ENCODE peak calls at places on chromosomes 5 and 9, in five cellular contexts. S is cardiac muscle cell; Q is A549; R is CD8-positive, alpha-beta T cell; G is heart right ventricle. H is an unnamed sample.

GRCh38 chr9:134223091-134223490 is 58.7 kb upstream of the RNU6ATAC start:
- DNase-seq in Q (no peak), R (no peak), G (no peak), S (no peak), H (no peak)

GRCh38 chr5:147276497-147276896 is 41.7 kb downstream of the STK32A start:
- DNase-seq in G (no peak), R (no peak), S (no peak), Q (no peak), H (no peak)

GRCh38 chr5:74556631-74557595 is 83.6 kb downstream of the ENC1 start:
- DNase-seq in R (no peak), G (no peak), Q (no peak), S (no peak), H (no peak)

GRCh38 chr9:36997414-36997813 is 36.7 kb downstream of the PAX5 start:
- DNase-seq in R (no peak), G (no peak), S (no peak), Q (no peak), H (no peak)

GRCh38 chr5:15645376-15645775 is 145.4 kb downstream of the FBXL7 start:
- DNase-seq in S (no peak), Q (no peak), G (no peak), R (no peak), H (no peak)

GRCh38 chr9:77803423-77803822 is 155.3 kb upstream of the GNA14 start:
- DNase-seq in S (no peak), R (no peak), G (no peak), Q (no peak), H (no peak)

GRCh38 chr9:110141118-110141797 is 66.7 kb downstream of the C9orf152 start:
- DNase-seq in S (no peak), R (no peak), Q (peak; percentile 44), G (no peak), H (peak; percentile 54)

GRCh38 chr5:157198277-157199058 is 17.8 kb downstream of the ITK start:
- DNase-seq in S (no peak), Q (no peak), R (no peak), G (no peak), H (no peak)

GRCh38 chr9:130276121-130276520 is 10.6 kb downstream of the HMCN2 start:
- DNase-seq in G (no peak), R (no peak), S (no peak), Q (no peak), H (no peak)

GRCh38 chr9:31359071-31359470 is 1025.4 kb upstream of the ACO1 start:
- DNase-seq in Q (no peak), G (no peak), S (no peak), R (no peak), H (no peak)

GRCh38 chr5:55102345-55102744 is at the start of gene GZMA:
- DNase-seq in Q (no peak), S (no peak), R (peak; percentile 12), G (no peak), H (no peak)

GRCh38 chr9:132003904-132004303 is 75.8 kb downstream of the MED27 start:
- DNase-seq in Q (no peak), S (no peak), G (no peak), R (no peak), H (no peak)

GRCh38 chr9:30574355-30575151 is 1809.9 kb upstream of the ACO1 start:
- DNase-seq in Q (no peak), G (no peak), S (no peak), R (no peak), H (peak; percentile 66)

GRCh38 chr9:20512106-20512505 is 110.2 kb downstream of the MLLT3 start:
- DNase-seq in Q (peak; percentile 8), G (no peak), R (no peak), S (no peak), H (no peak)

GRCh38 chr5:7671420-7671819 is 179.5 kb downstream of the CFAP90 start:
- DNase-seq in Q (no peak), S (no peak), G (no peak), R (no peak), H (no peak)

GRCh38 chr9:91001146-91001611 is 199.6 kb downstream of the SYK start:
- DNase-seq in Q (peak; percentile 20), R (no peak), G (no peak), S (no peak), H (no peak)

GRCh38 chr9:20320921-20321320 is 301.4 kb downstream of the MLLT3 start:
- DNase-seq in R (no peak), G (no peak), Q (no peak), S (no peak), H (no peak)

GRCh38 chr9:132901859-132902831 is 23.4 kb downstream of the SPACA9 start:
- DNase-seq in Q (peak; percentile 94), S (peak; percentile 68), G (peak; percentile 36), R (peak; percentile 64), H (no peak)

GRCh38 chr9:23005061-23005690 is 558.6 kb downstream of the DMRTA1 start:
- DNase-seq in G (no peak), Q (no peak), R (no peak), S (peak; percentile 3), H (no peak)

GRCh38 chr5:83313431-83313830 is 158.1 kb upstream of the VCAN start:
- DNase-seq in S (no peak), G (no peak), R (no peak), Q (no peak), H (no peak)

GRCh38 chr9:115891929-115892328 is 261.7 kb upstream of the PAPPA start:
- DNase-seq in G (no peak), R (no peak), S (no peak), Q (no peak), H (no peak)

GRCh38 chr5:187617-188451 is 3.5 kb upstream of the LRRC14B start:
- DNase-seq in R (no peak), G (no peak), S (no peak), Q (no peak), H (no peak)

GRCh38 chr9:10062629-10063395 is 550.0 kb downstream of the PTPRD start:
- DNase-seq in R (no peak), Q (no peak), S (no peak), G (no peak), H (no peak)

GRCh38 chr5:142644127-142644526 is 41.8 kb downstream of the FGF1 start:
- DNase-seq in R (no peak), S (no peak), G (no peak), Q (no peak), H (no peak)

GRCh38 chr5:26981750-26982149 is 56.6 kb downstream of the CDH9 start:
- DNase-seq in G (no peak), Q (no peak), S (no peak), R (no peak), H (no peak)

GRCh38 chr9:136225748-136226679 is 19.6 kb downstream of the QSOX2 start:
- DNase-seq in S (peak; percentile 78), R (peak; percentile 31), G (peak; percentile 44), Q (peak; percentile 72), H (peak; percentile 43)

GRCh38 chr5:80208337-80208736 is 47.5 kb downstream of the SERINC5 start:
- DNase-seq in R (no peak), S (no peak), Q (no peak), G (no peak), H (no peak)

GRCh38 chr9:13568446-13568845 is 289.0 kb upstream of the MPDZ start:
- DNase-seq in S (no peak), R (no peak), G (no peak), Q (no peak), H (no peak)

GRCh38 chr9:136964171-136964689 is 12.2 kb downstream of the LCN12 start:
- DNase-seq in S (no peak), G (no peak), R (no peak), Q (no peak), H (no peak)

GRCh38 chr5:149757956-149758355 is 27.8 kb downstream of the PPARGC1B start:
- DNase-seq in G (no peak), Q (no peak), S (no peak), R (no peak), H (no peak)
- H3K27ac ChIP-seq in G (no peak overlapping the region), Q (no peak overlapping the region), S (no peak overlapping the region), R (no peak overlapping the region), H (no peak overlapping the region)

DNA sequence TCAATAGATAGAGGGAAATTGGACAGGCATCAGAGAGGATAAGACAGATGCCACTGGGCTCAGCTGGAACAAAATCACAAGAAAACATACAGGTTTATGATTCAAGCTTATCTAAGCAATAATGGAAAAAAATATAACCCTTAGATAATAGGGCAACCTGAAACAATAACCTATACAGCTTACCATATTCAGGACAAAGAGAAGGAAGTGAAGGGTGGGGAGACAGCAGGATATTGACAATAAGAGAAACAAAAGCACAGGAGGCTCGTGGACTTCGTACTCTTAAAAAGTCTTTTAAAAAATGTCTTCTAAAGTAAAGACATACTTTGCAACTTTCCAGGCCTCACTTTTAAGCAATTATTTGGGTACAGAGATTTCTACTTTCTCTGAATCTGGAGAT is 225.3 kb downstream of the NTRK2 start:
- DNase-seq in Q (no peak), G (no peak), S (no peak), R (no peak), H (no peak)
- TF ChIP-seq CTCF in Q (no peak), G (no peak), S (no peak), R (no peak), H (no peak)

GRCh38 chr9:123312306-123312877 is 43.6 kb upstream of the CRB2 start:
- DNase-seq in R (no peak), G (no peak), Q (no peak), S (no peak), H (no peak)
- H3K27ac ChIP-seq in R (no peak overlapping the region), G (no peak overlapping the region), Q (peak overlapping the region; percentile 0), S (no peak overlapping the region), H (no peak overlapping the region)

GRCh38 chr9:76188905-76189304 is 205.3 kb downstream of the RFK start:
- DNase-seq in S (no peak), Q (no peak), G (no peak), R (no peak), H (no peak)
- TF ChIP-seq CTCF in S (no peak), Q (no peak), G (no peak), R (no peak), H (no peak)

GRCh38 chr5:170345971-170346370 is 43.2 kb downstream of the KCNMB1 start:
- DNase-seq in G (no peak), Q (no peak), S (no peak), R (no peak), H (no peak)
- H3K27ac ChIP-seq in G (no peak overlapping the region), Q (no peak overlapping the region), S (no peak overlapping the region), R (no peak overlapping the region), H (no peak overlapping the region)

DNA sequence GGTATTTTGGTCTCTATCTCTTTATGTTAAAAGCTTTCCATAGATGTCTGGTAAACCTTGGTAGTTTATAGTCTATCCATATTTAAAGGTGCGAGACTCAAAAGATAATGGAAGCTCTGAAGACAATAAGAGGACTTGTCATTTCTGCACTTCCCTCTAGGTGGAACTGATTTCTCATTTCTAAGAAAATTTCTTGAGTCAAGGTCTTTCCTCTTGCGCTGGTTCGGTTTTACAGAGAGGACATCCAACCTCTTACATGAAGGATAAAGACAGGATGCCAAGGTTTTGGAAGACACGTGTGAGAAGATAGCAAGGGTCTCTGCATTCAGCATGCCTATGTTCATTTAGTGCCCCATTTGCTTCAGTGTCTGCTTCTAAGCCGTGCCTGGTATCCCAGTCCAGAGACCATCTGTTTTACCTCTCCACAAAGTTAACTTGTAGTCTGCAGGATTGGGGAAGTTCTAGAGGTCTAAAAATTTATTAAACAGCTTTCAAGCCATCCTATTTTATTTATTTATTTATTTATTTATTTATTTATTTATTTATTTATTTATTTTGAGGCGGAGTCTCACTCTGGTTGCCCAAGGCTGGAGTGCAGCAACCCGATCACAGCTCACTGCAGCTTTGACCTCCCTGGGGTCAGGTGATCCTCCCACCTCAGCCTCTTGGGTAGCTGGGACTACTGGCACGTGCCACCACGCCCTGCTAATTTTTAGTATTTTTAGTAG is 41.6 kb downstream of the KIAA1191 start:
- DNase-seq in Q (peak; percentile 7), G (no peak), R (no peak), S (peak; percentile 10), H (no peak)
- TF ChIP-seq CTCF in Q (peak; percentile 10), G (peak; percentile 18), R (no peak), S (peak; percentile 14), H (no peak)

GRCh38 chr9:104968025-104968982 is 40.3 kb upstream of the ABCA1 start:
- DNase-seq in G (peak; percentile 90), R (peak; percentile 78), Q (peak; percentile 76), S (peak; percentile 93), H (peak; percentile 90)
- H3K27ac ChIP-seq in G (peak overlapping the region; percentile 90), R (peak overlapping the region; percentile 11), Q (peak overlapping the region; percentile 98), S (peak overlapping the region; percentile 98), H (peak overlapping the region; percentile 86)